ENCODE peak calls at places on chromosomes 1 and 21, in four cellular contexts. R is K562, Q is HepG2, A is GM12878. N is an unnamed sample.

GRCh38 chr1:15410223-15410883 is 665 bp downstream of the EFHD2 start:
- DNase-seq in R (peak; percentile 64), Q (no peak), A (no peak), N (no peak)

GRCh38 chr1:18413906-18414305 is 66.8 kb upstream of the KLHDC7A start:
- DNase-seq in A (no peak), R (no peak), Q (no peak), N (no peak)

GRCh38 chr1:42266253-42267135 is 68.5 kb downstream of the FOXJ3 start:
- DNase-seq in Q (no peak), R (no peak), A (no peak), N (no peak)

GRCh38 chr1:1033009-1033587 is 13.2 kb downstream of the AGRN start:
- DNase-seq in Q (no peak), R (peak; percentile 91), A (peak; percentile 72), N (peak; percentile 98)

GRCh38 chr1:110163591-110163990 is 13.3 kb downstream of the SLC6A17 start:
- DNase-seq in A (no peak), R (no peak), Q (no peak), N (no peak)

GRCh38 chr1:152049291-152050073 is 12.7 kb upstream of the S100A11 start:
- DNase-seq in Q (no peak), A (no peak), R (no peak), N (no peak)

GRCh38 chr1:185281245-185281644 is 35.8 kb downstream of the IVNS1ABP start:
- DNase-seq in R (no peak), Q (peak; percentile 85), A (peak; percentile 16), N (no peak)

GRCh38 chr1:205709059-205709398 is 28.7 kb upstream of the SLC45A3 start:
- DNase-seq in Q (peak; percentile 47), A (no peak), R (no peak), N (no peak)

GRCh38 chr1:226223157-226223785 is at the start of gene MIXL1:
- DNase-seq in R (no peak), Q (peak; percentile 89), A (no peak), N (peak; percentile 45)

GRCh38 chr1:239212841-239213240 is 173.5 kb upstream of the CHRM3 start:
- DNase-seq in Q (no peak), R (no peak), A (no peak), N (no peak)

GRCh38 chr1:243421784-243422183 is 165.9 kb downstream of the SDCCAG8 start:
- DNase-seq in R (no peak), A (no peak), Q (no peak), N (no peak)

GRCh38 chr1:10628685-10629084 is 153.9 kb downstream of the PEX14 start:
- DNase-seq in Q (no peak), A (no peak), R (no peak), N (no peak)

GRCh38 chr1:208256556-208256955 is 12.4 kb upstream of the PLXNA2 start:
- DNase-seq in A (no peak), Q (no peak), R (no peak), N (no peak)

GRCh38 chr1:216614011-216614934 is 109.0 kb downstream of the ESRRG start:
- DNase-seq in R (no peak), Q (no peak), A (no peak), N (no peak)

GRCh38 chr1:18635833-18636671 is 5.4 kb downstream of the PAX7 start:
- DNase-seq in Q (no peak), R (no peak), A (no peak), N (no peak)

GRCh38 chr1:7471836-7472235 is 299.3 kb upstream of the VAMP3 start:
- DNase-seq in Q (no peak), R (no peak), A (no peak), N (no peak)

GRCh38 chr1:223445402-223445801 is 52.2 kb downstream of the CCDC185 start:
- DNase-seq in A (no peak), R (no peak), Q (no peak), N (no peak)

GRCh38 chr1:234579967-234580366 is 30.0 kb downstream of the IRF2BP2 start:
- DNase-seq in Q (no peak), A (no peak), R (peak; percentile 66), N (no peak)

GRCh38 chr1:966135-966602 is at the start of gene PLEKHN1:
- DNase-seq in A (no peak), Q (peak; percentile 30), R (peak; percentile 71), N (no peak)

GRCh38 chr21:31558839-31559367 is 100.6 kb upstream of the SOD1 start:
- DNase-seq in A (peak; percentile 54), R (no peak), Q (no peak), N (peak; percentile 51)

GRCh38 chr1:116538527-116538926 is 32.3 kb downstream of the CD58 start:
- DNase-seq in R (peak; percentile 45), Q (peak; percentile 71), A (no peak), N (no peak)

GRCh38 chr1:65420590-65421340 is at the start of the genes LEPR and LEPROT:
- DNase-seq in R (no peak), Q (peak; percentile 58), A (no peak), N (peak; percentile 80)

GRCh38 chr21:41360072-41360821 is 1.6 kb upstream of the MX2 start:
- DNase-seq in A (no peak), Q (peak; percentile 46), R (no peak), N (no peak)

GRCh38 chr1:36781098-36781497 is 253.2 kb downstream of the GRIK3 start:
- DNase-seq in A (no peak), R (no peak), Q (no peak), N (no peak)

GRCh38 chr1:173403996-173404395 is 73.1 kb upstream of the PRDX6 start:
- DNase-seq in R (no peak), Q (no peak), A (no peak), N (no peak)

GRCh38 chr21:37435120-37435519 is 68.5 kb downstream of the DYRK1A start:
- DNase-seq in Q (no peak), R (peak; percentile 43), A (no peak), N (no peak)

GRCh38 chr1:47031059-47031458 is 7.6 kb downstream of the CYP4X1 start:
- DNase-seq in Q (no peak), A (no peak), R (no peak), N (no peak)

GRCh38 chr1:116411784-116412479 is 38.9 kb downstream of the ATP1A1 start:
- DNase-seq in Q (peak; percentile 97), A (no peak), R (no peak), N (no peak)

GRCh38 chr1:11893907-11894251 is 32.3 kb downstream of the KIAA2013 start:
- DNase-seq in A (no peak), Q (peak; percentile 49), R (peak; percentile 94), N (peak; percentile 81)
- TF ChIP-seq POLR2A in A (no peak), Q (no peak), R (no peak), N (no peak)

DNA sequence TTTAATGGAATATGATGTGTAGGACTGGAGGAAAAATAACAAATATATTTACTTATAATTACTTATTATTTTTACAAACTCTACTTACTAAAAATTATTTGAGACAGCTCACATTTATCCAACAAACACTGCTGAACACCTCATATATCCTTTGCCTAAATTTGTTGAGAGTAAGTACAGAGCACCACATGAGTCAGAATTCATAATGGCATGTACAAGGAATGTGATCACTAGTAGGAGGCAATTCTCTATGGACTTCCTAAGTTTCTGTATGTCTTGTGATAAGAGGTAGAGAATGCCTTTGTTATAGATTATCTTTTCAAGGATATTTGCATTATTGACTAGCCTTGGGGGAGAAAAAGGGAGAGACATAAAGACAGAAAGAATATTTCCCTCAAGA is 8.2 kb upstream of the ST6GALNAC3 start:
- DNase-seq in A (no peak), Q (no peak), R (no peak), N (no peak)
- TF ChIP-seq TAF1 in A (no peak), Q (no peak), R (no peak), N (no peak)

GRCh38 chr1:76408303-76408702 is 333.8 kb downstream of the ST6GALNAC3 start:
- DNase-seq in Q (no peak), A (no peak), R (no peak), N (no peak)

GRCh38 chr1:76410499-76410898 is 336.0 kb downstream of the ST6GALNAC3 start:
- DNase-seq in Q (no peak), A (no peak), R (no peak), N (no peak)
- TF ChIP-seq POLR2A in Q (no peak), A (no peak), R (no peak), N (no peak)

GRCh38 chr1:2150836-2151235 is 43.7 kb downstream of the FAAP20 start:
- DNase-seq in R (no peak), A (no peak), Q (no peak), N (no peak)

GRCh38 chr1:2154022-2154421 is 40.5 kb downstream of the FAAP20 start:
- DNase-seq in Q (no peak), A (no peak), R (no peak), N (no peak)

GRCh38 chr1:2151252-2151651 is 43.3 kb downstream of the FAAP20 start:
- DNase-seq in R (no peak), A (no peak), Q (no peak), N (no peak)

GRCh38 chr1:2151906-2152305 is 42.7 kb downstream of the FAAP20 start:
- DNase-seq in R (no peak), A (no peak), Q (no peak), N (no peak)

GRCh38 chr1:2152914-2153313 is 41.7 kb downstream of the FAAP20 start:
- DNase-seq in Q (no peak), A (no peak), R (no peak), N (no peak)
- TF ChIP-seq TAF1 in Q (no peak), A (no peak), R (no peak), N (no peak)